ENCODE peak calls at places on chromosomes 7 and 10, in seven cellular contexts. N is prostate gland, D is mammary epithelial cell, L is sigmoid colon, M is fibroblast of lung, G is small intestine, B is tibial artery. I is an unnamed sample.

GRCh38 chr10:26430641-26431163 is 7.4 kb upstream of the APBB1IP start:
- DNase-seq in D (no peak), B (no peak), M (no peak), L (no peak), G (peak; percentile 20), N (no peak), I (no peak)

GRCh38 chr10:119139464-119140067 is 25.9 kb downstream of the SFXN4 start:
- DNase-seq in B (peak; percentile 55), L (no peak), M (peak; percentile 28), D (peak; percentile 16), G (peak; percentile 44), N (peak; percentile 11), I (peak; percentile 30)

GRCh38 chr10:72567884-72568283 is 58.0 kb downstream of the MICU1 start:
- DNase-seq in L (no peak), G (peak; percentile 4), M (peak; percentile 18), B (no peak), N (no peak), D (no peak), I (peak; percentile 34)

GRCh38 chr7:115689941-115690340 is 340.6 kb downstream of the TFEC start:
- DNase-seq in N (no peak), G (no peak), L (no peak), D (no peak), M (peak; percentile 15), B (no peak), I (no peak)

GRCh38 chr10:124994573-124995473 is 52.9 kb downstream of the ZRANB1 start:
- DNase-seq in G (no peak), L (peak; percentile 71), B (peak; percentile 70), M (no peak), D (no peak), N (peak; percentile 30), I (no peak)

GRCh38 chr7:129689995-129690581 is 78.6 kb downstream of the NRF1 start:
- DNase-seq in B (no peak), M (no peak), L (no peak), D (no peak), G (peak; percentile 5), N (no peak), I (no peak)

GRCh38 chr7:81284576-81284975 is 365.7 kb upstream of the SEMA3C start:
- DNase-seq in N (no peak), D (peak; percentile 73), B (no peak), M (peak; percentile 43), L (no peak), G (no peak), I (no peak)

GRCh38 chr7:150993511-150993910 is 2.7 kb downstream of the NOS3 start:
- DNase-seq in N (no peak), M (no peak), D (no peak), G (no peak), B (no peak), L (peak; percentile 68), I (no peak)

GRCh38 chr7:41027428-41028115 is 675.3 kb downstream of the INHBA start:
- DNase-seq in B (no peak), L (no peak), M (peak; percentile 64), D (peak; percentile 83), N (no peak), G (no peak), I (no peak)

GRCh38 chr10:29448125-29448524 is 159.3 kb downstream of the LYZL1 start:
- DNase-seq in M (no peak), N (no peak), B (no peak), L (no peak), G (no peak), D (no peak), I (no peak)

GRCh38 chr7:112665709-112666108 is 124.5 kb downstream of the TMEM168 start:
- DNase-seq in G (peak; percentile 65), M (peak; percentile 25), L (no peak), N (no peak), B (no peak), D (peak; percentile 24), I (no peak)

GRCh38 chr10:12348341-12348869 is 942 bp upstream of the CAMK1D start:
- DNase-seq in M (no peak), G (peak; percentile 15), N (no peak), B (no peak), D (no peak), L (peak; percentile 65), I (no peak)

GRCh38 chr7:145644426-145645154 is 472.0 kb upstream of the CNTNAP2 start:
- DNase-seq in G (no peak), D (no peak), M (peak; percentile 12), B (no peak), L (no peak), N (no peak), I (no peak)

GRCh38 chr10:124271671-124272070 is 147.1 kb downstream of the OAT start:
- DNase-seq in L (no peak), B (no peak), G (no peak), M (no peak), N (no peak), D (no peak), I (no peak)

GRCh38 chr10:34407227-34407626 is 407.9 kb downstream of the PARD3 start:
- DNase-seq in M (peak; percentile 69), N (no peak), G (no peak), D (no peak), L (no peak), B (no peak), I (no peak)

GRCh38 chr10:116752563-116752962 is 10.2 kb upstream of the HSPA12A start:
- DNase-seq in D (peak; percentile 41), B (no peak), N (no peak), M (no peak), G (no peak), L (peak; percentile 10), I (no peak)

GRCh38 chr10:44959243-44960097 is at the start of gene RASSF4:
- DNase-seq in G (peak; percentile 96), N (peak; percentile 89), M (peak; percentile 71), B (peak; percentile 97), L (peak; percentile 96), D (peak; percentile 85), I (peak; percentile 81)

GRCh38 chr10:77583527-77583926 is 54.1 kb downstream of the KCNMA1 start:
- DNase-seq in L (no peak), N (no peak), B (no peak), D (peak; percentile 72), G (no peak), M (no peak), I (no peak)

GRCh38 chr10:110005716-110006115 is 2.1 kb upstream of the ADD3 start:
- DNase-seq in B (peak; percentile 68), M (peak; percentile 94), D (peak; percentile 22), G (peak; percentile 56), L (peak; percentile 70), N (no peak), I (peak; percentile 71)

GRCh38 chr7:95330194-95331003 is 6.1 kb upstream of the PON1 start:
- DNase-seq in M (peak; percentile 16), D (no peak), G (peak; percentile 53), B (no peak), L (no peak), N (no peak), I (no peak)

GRCh38 chr7:73865738-73866445 is 4.9 kb downstream of the TMEM270 start:
- DNase-seq in D (no peak), G (peak; percentile 51), B (no peak), M (peak; percentile 72), L (no peak), N (peak; percentile 24), I (peak; percentile 31)

GRCh38 chr10:110208614-110209398 is 1.4 kb downstream of the MXI1 start:
- DNase-seq in G (peak; percentile 46), D (peak; percentile 51), B (peak; percentile 80), M (peak; percentile 60), L (peak; percentile 75), N (peak; percentile 24), I (peak; percentile 45)

GRCh38 chr7:51428226-51428887 is 111.7 kb upstream of the COBL start:
- DNase-seq in G (peak; percentile 4), L (no peak), N (no peak), D (no peak), B (no peak), M (no peak), I (peak; percentile 48)

GRCh38 chr10:18005781-18006456 is 54.2 kb downstream of the SLC39A12 start:
- DNase-seq in G (no peak), B (no peak), M (peak; percentile 92), N (no peak), L (no peak), D (peak; percentile 27), I (no peak)

GRCh38 chr7:94414481-94414880 is 19.8 kb downstream of the COL1A2 start:
- DNase-seq in M (peak; percentile 70), D (no peak), G (no peak), L (no peak), B (no peak), N (no peak), I (no peak)

GRCh38 chr7:135601182-135601581 is 43.5 kb downstream of the NUP205 start:
- DNase-seq in N (no peak), L (no peak), B (no peak), G (no peak), M (peak; percentile 20), D (peak; percentile 32), I (no peak)

GRCh38 chr10:90871761-90872647 is at the start of gene RPP30:
- DNase-seq in B (peak; percentile 91), N (peak; percentile 82), D (peak; percentile 86), M (peak; percentile 78), G (peak; percentile 80), L (peak; percentile 89), I (peak; percentile 75)

GRCh38 chr10:51047857-51048256 is 26.4 kb upstream of the PRKG1 start:
- DNase-seq in B (no peak), L (no peak), N (no peak), M (peak; percentile 37), D (no peak), G (no peak), I (no peak)

GRCh38 chr10:51035344-51035743 is 38.9 kb upstream of the PRKG1 start:
- DNase-seq in L (no peak), B (no peak), G (no peak), N (no peak), D (no peak), M (no peak), I (no peak)

GRCh38 chr10:100338434-100339036 is 8.5 kb upstream of the SCD start:
- DNase-seq in L (peak; percentile 85), N (peak; percentile 71), G (peak; percentile 72), M (peak; percentile 58), D (peak; percentile 38), B (peak; percentile 78), I (peak; percentile 84)
- H3K4me3 ChIP-seq in L (no peak overlapping the region), N (no peak overlapping the region), G (no peak overlapping the region), M (no peak overlapping the region), D (no peak overlapping the region), B (no peak overlapping the region), I (no peak overlapping the region)

GRCh38 chr7:268991-269390 is 21.0 kb upstream of the FOXL3 start:
- DNase-seq in L (no peak), N (no peak), D (no peak), G (no peak), B (no peak), M (no peak), I (no peak)
- H3K27me3 ChIP-seq in L (no peaks in the 10 kb centered on the region), N (no peaks in the 10 kb centered on the region), D (no peaks in the 10 kb centered on the region), G (no peaks in the 10 kb centered on the region), B (no peaks in the 10 kb centered on the region), M (no peaks in the 10 kb centered on the region), I (no peaks in the 10 kb centered on the region)

DNA sequence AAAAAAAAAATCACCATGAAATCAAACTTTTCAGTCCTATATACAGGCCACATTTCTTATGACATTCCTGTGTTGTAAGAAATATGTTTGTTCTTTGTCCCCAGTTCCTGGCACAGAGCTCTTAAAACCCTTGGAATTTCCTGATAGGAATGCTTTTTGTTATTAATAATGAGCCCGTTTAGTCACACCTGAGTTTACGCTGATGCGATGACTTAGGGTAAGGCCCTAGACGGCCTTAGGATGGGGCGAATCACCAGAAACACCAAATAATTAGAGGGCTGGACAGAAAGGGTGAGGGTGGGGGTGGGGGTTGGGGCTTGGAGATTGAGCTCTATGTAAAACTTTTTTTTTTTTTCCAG is 17.5 kb downstream of the TSPAN15 start:
- DNase-seq in N (no peak), D (no peak), L (no peak), G (no peak), M (no peak), B (no peak), I (peak; percentile 9)
- H3K4me1 ChIP-seq in N (peaks cover 2% of the 10 kb centered on the region), D (no peaks in the 10 kb centered on the region), L (peaks cover 88% of the 10 kb centered on the region), G (peaks cover 19% of the 10 kb centered on the region), M (no peaks in the 10 kb centered on the region), B (peaks cover 41% of the 10 kb centered on the region), I (no peaks in the 10 kb centered on the region)

GRCh38 chr7:21971780-21972396 is 26.2 kb upstream of the CDCA7L start:
- DNase-seq in M (no peak), N (no peak), B (no peak), G (no peak), L (no peak), D (no peak), I (no peak)
- H3K4me3 ChIP-seq in M (no peak overlapping the region), N (no peak overlapping the region), B (no peak overlapping the region), G (no peak overlapping the region), L (no peak overlapping the region), D (no peak overlapping the region), I (no peak overlapping the region)